ENCODE peak calls at places on chromosomes 2 and 18, in eight cellular contexts. C, J, M, H, W, B, P and A are unnamed samples.

GRCh38 chr2:56210291-56210690 is 26.5 kb downstream of the CCDC85A start:
- DNase-seq in C (no peak), J (no peak), M (no peak), H (no peak), W (no peak), B (no peak), P (no peak), A (no peak)

GRCh38 chr2:233074106-233074505 is 14.0 kb downstream of the INPP5D start:
- DNase-seq in C (no peak), J (no peak), M (no peak), H (no peak), W (no peak), B (no peak), P (no peak), A (no peak)

GRCh38 chr18:44518666-44519065 is 162.0 kb upstream of the SETBP1 start:
- DNase-seq in C (peak; percentile 27), J (no peak), M (no peak), H (no peak), W (no peak), B (no peak), P (no peak), A (no peak)

GRCh38 chr2:10654069-10654468 is 35.7 kb downstream of the NOL10 start:
- DNase-seq in C (peak; percentile 96), J (no peak), M (no peak), H (no peak), W (no peak), B (no peak), P (no peak), A (no peak)

GRCh38 chr2:55809875-55810620 is 113.5 kb downstream of the EFEMP1 start:
- DNase-seq in C (peak; percentile 10), J (peak; percentile 19), M (no peak), H (no peak), W (no peak), B (no peak), P (no peak), A (no peak)

GRCh38 chr2:53867773-53868172 is 8.0 kb upstream of the GPR75 start:
- DNase-seq in C (no peak), J (no peak), M (no peak), H (no peak), W (no peak), B (no peak), P (no peak), A (no peak)

GRCh38 chr18:39845673-39846072 is 2109.4 kb upstream of the PIK3C3 start:
- DNase-seq in C (peak; percentile 56), J (no peak), M (no peak), H (no peak), W (no peak), B (no peak), P (no peak), A (no peak)

GRCh38 chr18:49723648-49724180 is 89.6 kb downstream of the ACAA2 start:
- DNase-seq in C (peak; percentile 49), J (no peak), M (no peak), H (no peak), W (no peak), B (no peak), P (no peak), A (no peak)

GRCh38 chr2:16756831-16757644 is 91.4 kb upstream of the CYRIA start:
- DNase-seq in C (peak; percentile 72), J (peak; percentile 25), M (peak; percentile 40), H (peak; percentile 65), W (peak; percentile 86), B (peak; percentile 32), P (peak; percentile 56), A (peak; percentile 69)

GRCh38 chr2:190069936-190070696 is 7.6 kb upstream of the MSTN start:
- DNase-seq in C (peak; percentile 75), J (peak; percentile 52), M (no peak), H (no peak), W (peak; percentile 17), B (no peak), P (peak; percentile 58), A (peak; percentile 37)

GRCh38 chr2:24016376-24016761 is 6.5 kb downstream of the MFSD2B start:
- DNase-seq in C (no peak), J (no peak), M (no peak), H (no peak), W (no peak), B (no peak), P (no peak), A (no peak)

GRCh38 chr2:95052301-95052700 is 26.8 kb downstream of the MAL start:
- DNase-seq in C (peak; percentile 36), J (no peak), M (no peak), H (no peak), W (no peak), B (no peak), P (no peak), A (no peak)

GRCh38 chr2:187547353-187547979 is 6.8 kb downstream of the TFPI start:
- DNase-seq in C (peak; percentile 90), J (peak; percentile 54), M (no peak), H (no peak), W (no peak), B (no peak), P (no peak), A (no peak)

GRCh38 chr18:60176271-60176670 is 196.3 kb downstream of the MC4R start:
- DNase-seq in C (no peak), J (no peak), M (no peak), H (no peak), W (no peak), B (no peak), P (no peak), A (no peak)

GRCh38 chr18:31497711-31498449 is at the start of gene DSG2:
- DNase-seq in C (peak; percentile 87), J (no peak), M (no peak), H (peak; percentile 43), W (peak; percentile 92), B (no peak), P (no peak), A (peak; percentile 67)

GRCh38 chr2:241795021-241795999 is 13.7 kb upstream of the NEU4 start:
- DNase-seq in C (no peak), J (no peak), M (no peak), H (no peak), W (no peak), B (no peak), P (no peak), A (no peak)

GRCh38 chr2:101710690-101711318 is 13.3 kb downstream of the MAP4K4 start:
- DNase-seq in C (peak; percentile 29), J (no peak), M (no peak), H (no peak), W (no peak), B (no peak), P (no peak), A (no peak)